ENCODE peak calls at places on chromosomes 11 and 22, in four cellular contexts. T is naive thymus-derived CD4-positive, alpha-beta T cell; Y is mesendoderm; H is sigmoid colon. A is an unnamed sample.

GRCh38 chr22:40436460-40437431 is 66.4 kb downstream of the SGSM3 start:
- DNase-seq in Y (peak; percentile 71), H (no peak), T (no peak), A (peak; percentile 46)

GRCh38 chr22:35601743-35602633 is 15.1 kb downstream of the MB start:
- DNase-seq in T (no peak), H (no peak), Y (no peak), A (peak; percentile 83)

GRCh38 chr11:9748361-9748970 is 84.6 kb downstream of the SWAP70 start:
- DNase-seq in H (peak; percentile 77), T (no peak), Y (peak; percentile 87), A (peak; percentile 49)

GRCh38 chr11:6413791-6414231 is 5.1 kb downstream of the APBB1 start:
- DNase-seq in Y (no peak), T (no peak), H (no peak), A (no peak)

GRCh38 chr11:91160661-91161060 is 937.8 kb upstream of the CHORDC1 start:
- DNase-seq in Y (no peak), T (no peak), H (no peak), A (peak; percentile 71)

GRCh38 chr22:38566726-38567504 is 3.1 kb downstream of the DMC1 start:
- DNase-seq in Y (no peak), T (no peak), H (no peak), A (no peak)

GRCh38 chr11:38937709-38938108 is 2339.7 kb upstream of the RAG2 start:
- DNase-seq in Y (no peak), T (no peak), H (no peak), A (peak; percentile 41)

GRCh38 chr22:22235564-22235963 is 9.0 kb upstream of the VPREB1 start:
- DNase-seq in H (no peak), Y (peak; percentile 61), T (peak; percentile 18), A (no peak)

GRCh38 chr22:43829904-43830851 is 18.1 kb upstream of the EFCAB6 start:
- DNase-seq in Y (no peak), H (peak; percentile 84), T (no peak), A (no peak)

GRCh38 chr11:111759375-111759774 is 6.8 kb downstream of the PPP2R1B start:
- DNase-seq in Y (no peak), T (no peak), H (no peak), A (no peak)

GRCh38 chr11:18853086-18853720 is 61.6 kb upstream of the PTPN5 start:
- DNase-seq in Y (peak; percentile 80), T (no peak), H (no peak), A (peak; percentile 22)

GRCh38 chr11:73729594-73730206 is 31.2 kb downstream of the RAB6A start:
- DNase-seq in Y (peak; percentile 76), H (no peak), T (no peak), A (no peak)

GRCh38 chr11:72349616-72350218 is 84.6 kb downstream of the CLPB start:
- DNase-seq in Y (no peak), H (peak; percentile 67), T (no peak), A (no peak)

GRCh38 chr11:18727499-18728236 is 1.7 kb upstream of the IGSF22 start:
- DNase-seq in T (no peak), Y (peak; percentile 83), H (no peak), A (no peak)

GRCh38 chr11:133966924-133967598 is 10.3 kb upstream of the IGSF9B start:
- DNase-seq in T (peak; percentile 53), Y (peak; percentile 50), H (peak; percentile 73), A (no peak)

GRCh38 chr11:47234669-47235075 is 13.9 kb downstream of the ACP2 start:
- DNase-seq in Y (no peak), H (peak; percentile 85), T (peak; percentile 30), A (no peak)

GRCh38 chr22:44758354-44758969 is 6.1 kb downstream of the ARHGAP8 start:
- DNase-seq in H (no peak), Y (peak; percentile 25), T (no peak), A (no peak)

GRCh38 chr22:25223269-25223850 is 3.9 kb downstream of the CRYBB2 start:
- DNase-seq in Y (no peak), T (no peak), H (no peak), A (no peak)

GRCh38 chr22:30511109-30511508 is 5.6 kb upstream of the SEC14L4 start:
- DNase-seq in T (no peak), Y (no peak), H (no peak), A (no peak)

GRCh38 chr22:31853736-31854500 is 90.4 kb upstream of the YWHAH start:
- DNase-seq in T (no peak), Y (no peak), H (no peak), A (no peak)

GRCh38 chr11:117407016-117407415 is 79.4 kb downstream of the CEP164 start:
- DNase-seq in T (no peak), H (peak; percentile 11), Y (no peak), A (no peak)

GRCh38 chr11:36196476-36197099 is 92.6 kb downstream of the COMMD9 start:
- DNase-seq in Y (no peak), T (no peak), H (no peak), A (no peak)

GRCh38 chr22:45246060-45246985 is 5.6 kb upstream of the KIAA0930 start:
- DNase-seq in T (no peak), H (peak; percentile 93), Y (peak; percentile 91), A (peak; percentile 91)

GRCh38 chr11:92765965-92766371 is 203.5 kb upstream of the MTNR1B start:
- DNase-seq in H (no peak), T (no peak), Y (peak; percentile 79), A (no peak)

GRCh38 chr11:93143186-93143585 is 54.6 kb downstream of the SLC36A4 start:
- DNase-seq in Y (no peak), H (no peak), T (no peak), A (no peak)

GRCh38 chr11:117392001-117392690 is 64.5 kb downstream of the CEP164 start:
- DNase-seq in T (no peak), Y (no peak), H (peak; percentile 28), A (no peak)

GRCh38 chr11:39668640-39669039 is 1790.8 kb downstream of the LRRC4C start:
- DNase-seq in H (no peak), Y (no peak), T (no peak), A (peak; percentile 5)

GRCh38 chr11:110433393-110434333 is 3.9 kb downstream of the FDX1 start:
- DNase-seq in H (no peak), Y (peak; percentile 35), T (no peak), A (no peak)

GRCh38 chr11:3108183-3108721 is 51.0 kb upstream of the CARS1 start:
- DNase-seq in T (no peak), H (peak; percentile 57), Y (no peak), A (no peak)

GRCh38 chr22:30538280-30538679 is 8.3 kb downstream of the SEC14L6 start:
- DNase-seq in H (no peak), T (no peak), Y (no peak), A (peak; percentile 54)

GRCh38 chr11:3723014-3723708 is 52.0 kb upstream of the CHRNA10 start:
- DNase-seq in T (no peak), H (no peak), Y (no peak), A (peak; percentile 81)

GRCh38 chr11:122852071-122852831 is 14.0 kb downstream of the CRTAM start:
- DNase-seq in H (no peak), T (no peak), Y (no peak), A (no peak)

DNA sequence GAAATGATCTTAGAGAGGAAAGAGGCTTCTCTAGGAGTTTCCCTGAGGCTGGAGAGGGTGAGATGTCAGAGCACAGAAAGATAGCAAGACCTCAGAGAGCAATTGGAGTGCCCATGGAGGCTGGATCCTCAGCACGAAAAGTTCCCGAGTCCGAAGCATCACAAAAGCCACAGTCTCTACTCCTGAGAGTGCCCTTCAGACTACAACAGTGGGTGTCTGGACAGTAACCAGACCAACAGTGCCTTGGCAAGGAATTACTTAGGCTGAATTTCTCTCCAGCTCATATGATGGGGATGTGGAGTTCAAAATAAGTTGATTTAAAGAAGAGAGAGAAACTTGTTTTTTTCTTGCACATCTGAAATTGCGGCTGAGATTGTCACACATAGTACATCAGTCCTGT is 31.9 kb upstream of the PSMA1 start:
- DNase-seq in H (no peak), Y (no peak), T (no peak), A (no peak)
- H3K4me1 ChIP-seq in H (no peaks in the 10 kb centered on the region), Y (no peaks in the 10 kb centered on the region), T (peaks cover 19% of the 10 kb centered on the region), A (no peaks in the 10 kb centered on the region)

DNA sequence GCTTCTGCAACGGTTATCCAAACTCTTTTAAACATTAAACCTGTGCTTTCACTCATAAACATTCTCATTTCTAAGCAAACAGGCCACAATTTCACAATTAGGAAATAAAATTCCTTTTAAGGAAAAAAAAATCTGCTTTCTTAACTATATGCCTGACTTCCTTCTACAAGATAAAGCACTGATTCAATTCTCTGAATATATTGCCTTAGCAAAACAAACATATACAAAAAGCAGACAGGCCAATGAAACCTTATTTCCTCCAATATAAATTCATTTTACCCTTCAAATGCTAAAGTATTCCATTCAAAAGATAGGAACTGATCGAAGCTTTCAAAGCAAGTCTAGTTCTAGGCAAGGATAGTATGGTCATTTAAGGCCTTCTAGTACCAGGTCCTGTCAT is 76.7 kb downstream of the PHF21A start:
- DNase-seq in H (no peak), T (no peak), Y (no peak), A (no peak)
- H3K4me1 ChIP-seq in H (no peaks in the 10 kb centered on the region), T (no peaks in the 10 kb centered on the region), Y (no peaks in the 10 kb centered on the region), A (no peaks in the 10 kb centered on the region)

GRCh38 chr11:65773784-65774411 is 6.9 kb downstream of the AP5B1 start:
- DNase-seq in Y (no peak), H (peak; percentile 24), T (no peak), A (no peak)
- H3K4me1 ChIP-seq in Y (no peaks in the 10 kb centered on the region), H (no peaks in the 10 kb centered on the region), T (no peaks in the 10 kb centered on the region), A (peaks cover 5% of the 10 kb centered on the region)

GRCh38 chr22:26620197-26620596 is 1.6 kb upstream of the CRYBA4 start:
- DNase-seq in T (no peak), Y (no peak), H (no peak), A (no peak)
- H3K4me1 ChIP-seq in T (no peaks in the 10 kb centered on the region), Y (peaks cover 19% of the 10 kb centered on the region), H (no peaks in the 10 kb centered on the region), A (no peaks in the 10 kb centered on the region)

GRCh38 chr22:23801886-23802377 is 15.2 kb downstream of the SMARCB1 start:
- DNase-seq in T (no peak), Y (no peak), H (no peak), A (no peak)

GRCh38 chr22:23801238-23801821 is 14.6 kb downstream of the SMARCB1 start:
- DNase-seq in H (no peak), Y (no peak), T (no peak), A (no peak)

GRCh38 chr22:23803001-23803819 is 16.4 kb downstream of the SMARCB1 start:
- DNase-seq in H (no peak), T (no peak), Y (no peak), A (no peak)

GRCh38 chr22:23796461-23796860 is 9.7 kb downstream of the SMARCB1 start:
- DNase-seq in H (no peak), T (no peak), Y (no peak), A (no peak)

DNA sequence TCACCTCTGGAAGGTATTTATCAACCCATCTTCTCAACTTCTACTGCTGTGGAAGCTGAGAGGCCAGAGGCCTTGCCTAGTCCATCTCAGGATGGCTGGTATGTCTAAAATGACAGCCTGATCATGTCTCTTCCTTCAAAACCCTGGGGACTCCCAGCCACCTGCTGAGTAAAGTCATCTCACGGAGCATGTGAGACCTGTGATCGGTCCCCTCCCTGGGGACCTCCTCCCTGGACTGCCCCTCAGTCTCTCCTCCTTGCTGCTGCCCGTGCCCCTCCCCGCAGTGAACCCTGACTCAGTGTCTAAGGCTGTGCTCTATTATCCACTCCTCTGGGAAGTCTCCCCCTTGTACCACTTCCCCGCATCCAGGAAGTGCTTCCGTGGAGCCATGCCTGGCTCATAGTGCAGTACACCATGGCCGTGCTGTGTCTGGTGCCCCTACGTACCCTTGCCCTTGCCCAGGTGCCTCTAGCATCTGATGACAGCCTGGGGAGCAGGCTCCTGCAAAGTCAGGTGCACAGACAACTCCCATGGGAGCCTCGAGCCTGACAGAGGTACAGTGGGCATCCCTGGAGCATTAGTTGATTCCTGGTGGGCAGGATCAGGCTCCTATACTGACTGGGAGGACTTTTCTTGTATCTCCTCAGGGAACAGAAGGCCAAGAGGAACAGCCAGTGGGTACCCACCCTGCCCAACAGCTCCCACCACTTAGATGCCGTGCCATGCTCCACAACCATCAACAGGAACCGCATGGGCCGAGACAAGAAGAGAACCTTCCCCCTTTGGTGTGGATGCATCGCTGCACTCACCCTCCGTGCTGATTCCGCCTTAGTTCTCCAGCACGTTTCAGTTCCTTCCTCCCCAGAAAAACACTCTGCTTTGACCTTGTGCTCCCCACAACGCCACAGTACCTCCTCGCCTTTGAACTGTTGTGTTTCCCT is 13.8 kb downstream of the SMARCB1 start:
- DNase-seq in T (no peak), Y (no peak), H (no peak), A (no peak)
- H3K4me1 ChIP-seq in T (no peaks in the 10 kb centered on the region), Y (no peaks in the 10 kb centered on the region), H (no peaks in the 10 kb centered on the region), A (no peaks in the 10 kb centered on the region)

A was measured in foreskin keratinocyte.